ENCODE peak calls at places on chromosomes 5 and 9, in six cellular contexts. N, I, S, W, Z and B are unnamed samples.

GRCh38 chr5:56155085-56155484 is 78.0 kb downstream of the ANKRD55 start:
- DNase-seq in Z (no peak), S (no peak), N (no peak), I (no peak), W (peak; percentile 64), B (no peak)

GRCh38 chr9:80571953-80572352 is 1000.2 kb downstream of the TLE4 start:
- DNase-seq in W (no peak), I (no peak), S (no peak), N (no peak), Z (no peak), B (no peak)

GRCh38 chr5:77168187-77168883 is 42.1 kb upstream of the PDE8B start:
- DNase-seq in Z (peak; percentile 40), I (no peak), S (no peak), N (peak; percentile 33), W (no peak), B (peak; percentile 56)

GRCh38 chr5:42970636-42971559 is 69.2 kb downstream of the ANXA2R start:
- DNase-seq in N (peak; percentile 28), Z (no peak), W (no peak), I (no peak), S (no peak), B (no peak)

GRCh38 chr5:56900858-56901578 is 8.4 kb upstream of the SETD9 start:
- DNase-seq in Z (no peak), N (no peak), W (peak; percentile 20), S (peak; percentile 12), I (no peak), B (peak; percentile 37)

GRCh38 chr9:92600075-92600741 is 64.4 kb upstream of the ECM2 start:
- DNase-seq in W (no peak), S (no peak), I (no peak), N (no peak), Z (no peak), B (no peak)

GRCh38 chr5:114360362-114360761 is 1.5 kb upstream of the KCNN2 start:
- DNase-seq in S (no peak), W (no peak), I (no peak), N (no peak), Z (no peak), B (no peak)

GRCh38 chr5:130643321-130643720 is 521.7 kb downstream of the HINT1 start:
- DNase-seq in Z (no peak), S (no peak), I (no peak), W (no peak), N (no peak), B (no peak)

GRCh38 chr9:14383296-14383695 is 69.4 kb upstream of the NFIB start:
- DNase-seq in Z (peak; percentile 25), I (no peak), N (no peak), S (peak; percentile 81), W (no peak), B (peak; percentile 56)

GRCh38 chr5:39588176-39588575 is 163.4 kb upstream of the DAB2 start:
- DNase-seq in S (peak; percentile 70), Z (no peak), N (no peak), W (no peak), I (no peak), B (no peak)

GRCh38 chr5:58923355-58923754 is 340.5 kb downstream of the RAB3C start:
- DNase-seq in S (no peak), N (no peak), I (no peak), W (no peak), Z (no peak), B (no peak)

GRCh38 chr9:136906251-136906650 is 19.9 kb downstream of the TRAF2 start:
- DNase-seq in I (no peak), W (no peak), S (no peak), Z (no peak), N (no peak), B (no peak)

GRCh38 chr9:126218726-126219125 is 107.9 kb upstream of the MVB12B start:
- DNase-seq in Z (no peak), N (no peak), W (no peak), I (no peak), S (no peak), B (no peak)

GRCh38 chr5:172102913-172103629 is 85.0 kb downstream of the STK10 start:
- DNase-seq in S (no peak), I (peak; percentile 64), N (peak; percentile 43), Z (peak; percentile 57), W (no peak), B (peak; percentile 98)

GRCh38 chr9:135009711-135010362 is 77.6 kb upstream of the OLFM1 start:
- DNase-seq in N (no peak), I (no peak), W (no peak), S (no peak), Z (no peak), B (no peak)

GRCh38 chr5:169251685-169252084 is 49.3 kb downstream of the SLIT3 start:
- DNase-seq in Z (no peak), S (no peak), W (no peak), I (no peak), N (no peak), B (no peak)

GRCh38 chr5:120690621-120691407 is 226.7 kb downstream of the PRR16 start:
- DNase-seq in S (no peak), I (no peak), N (no peak), W (no peak), Z (no peak), B (no peak)

GRCh38 chr9:74824654-74825053 is 63.1 kb downstream of the TRPM6 start:
- DNase-seq in Z (no peak), W (no peak), I (no peak), S (peak; percentile 91), N (peak; percentile 51), B (peak; percentile 92)

GRCh38 chr9:33880562-33881089 is 63.7 kb downstream of the UBE2R2 start:
- DNase-seq in Z (no peak), N (no peak), W (no peak), S (no peak), I (no peak), B (peak; percentile 27)

GRCh38 chr5:68680376-68680775 is 413.4 kb upstream of the SLC30A5 start:
- DNase-seq in N (no peak), W (no peak), I (no peak), S (peak; percentile 10), Z (no peak), B (no peak)

GRCh38 chr5:117135851-117136250 is 561.2 kb upstream of the SEMA6A start:
- DNase-seq in N (no peak), Z (no peak), S (no peak), I (no peak), W (no peak), B (no peak)

GRCh38 chr9:13181652-13182051 is 97.8 kb downstream of the MPDZ start:
- DNase-seq in N (no peak), Z (no peak), I (no peak), W (no peak), S (no peak), B (no peak)

GRCh38 chr5:174454464-174454863 is 269.9 kb upstream of the MSX2 start:
- DNase-seq in N (no peak), I (no peak), Z (no peak), W (no peak), S (no peak), B (no peak)

GRCh38 chr5:50927953-50928352 is 261.5 kb downstream of the PARP8 start:
- DNase-seq in N (no peak), S (no peak), I (no peak), W (no peak), Z (no peak), B (no peak)
- H3K36me3 ChIP-seq in N (no peaks in the 10 kb centered on the region), S (no peaks in the 10 kb centered on the region), I (no peaks in the 10 kb centered on the region), W (no peaks in the 10 kb centered on the region), Z (no peaks in the 10 kb centered on the region), B (no peaks in the 10 kb centered on the region)

GRCh38 chr9:131528186-131528585 is 2.9 kb downstream of the UCK1 start:
- DNase-seq in N (no peak), W (no peak), Z (no peak), I (no peak), S (no peak), B (no peak)
- H3K36me3 ChIP-seq in N (no peaks in the 10 kb centered on the region), W (peaks cover 19% of the 10 kb centered on the region), Z (no peaks in the 10 kb centered on the region), I (peaks cover 73% of the 10 kb centered on the region), S (peaks cover 46% of the 10 kb centered on the region), B (peaks cover 30% of the 10 kb centered on the region)

GRCh38 chr9:106930477-106930876 is 67.5 kb downstream of the ZNF462 start:
- DNase-seq in S (no peak), N (peak; percentile 38), I (no peak), Z (no peak), W (no peak), B (no peak)

GRCh38 chr9:106932178-106932577 is 69.2 kb downstream of the ZNF462 start:
- DNase-seq in I (no peak), N (no peak), Z (no peak), S (no peak), W (no peak), B (no peak)

GRCh38 chr9:106927916-106928315 is 65.0 kb downstream of the ZNF462 start:
- DNase-seq in W (no peak), N (no peak), Z (no peak), I (no peak), S (no peak), B (no peak)

GRCh38 chr9:106928350-106928749 is 65.4 kb downstream of the ZNF462 start:
- DNase-seq in I (no peak), Z (no peak), W (no peak), S (no peak), N (no peak), B (no peak)

DNA sequence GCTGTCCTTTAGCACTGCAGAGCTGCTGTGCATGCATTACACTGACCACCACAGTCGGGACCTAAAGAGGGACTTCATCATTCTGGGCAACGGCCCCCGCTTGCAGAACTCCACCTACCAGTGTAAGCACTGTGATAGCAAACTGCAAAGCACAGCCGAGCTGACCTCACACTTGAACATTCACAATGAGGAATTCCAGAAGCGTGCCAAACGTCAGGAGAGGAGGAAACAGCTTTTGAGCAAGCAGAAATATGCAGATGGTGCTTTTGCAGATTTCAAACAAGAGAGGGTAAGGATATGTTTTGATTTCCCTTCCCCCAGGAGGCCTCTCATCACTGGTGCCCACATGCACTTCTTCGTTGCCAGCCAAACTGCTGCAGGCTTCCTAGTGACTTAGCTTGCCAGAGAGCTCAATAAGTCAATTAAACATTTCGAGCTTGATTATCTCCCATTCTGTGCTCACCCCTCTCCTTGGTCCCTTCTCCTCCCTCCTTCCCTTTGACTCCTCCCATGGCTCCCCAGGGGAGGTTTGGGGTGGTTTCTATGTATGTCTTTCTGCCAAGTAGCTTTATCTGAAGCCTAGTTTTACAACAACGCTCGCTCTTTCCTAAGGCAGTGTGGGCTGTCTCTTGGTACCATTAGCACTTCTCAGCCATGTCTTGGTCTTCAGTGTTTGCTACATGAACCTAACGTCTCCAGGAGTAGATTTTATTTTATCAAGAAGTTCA is 66.7 kb downstream of the ZNF462 start:
- DNase-seq in W (no peak), S (no peak), N (no peak), I (no peak), Z (no peak), B (no peak)
- H3K36me3 ChIP-seq in W (no peaks in the 10 kb centered on the region), S (no peaks in the 10 kb centered on the region), N (no peaks in the 10 kb centered on the region), I (peaks cover 88% of the 10 kb centered on the region), Z (no peaks in the 10 kb centered on the region), B (peaks cover 20% of the 10 kb centered on the region)

DNA sequence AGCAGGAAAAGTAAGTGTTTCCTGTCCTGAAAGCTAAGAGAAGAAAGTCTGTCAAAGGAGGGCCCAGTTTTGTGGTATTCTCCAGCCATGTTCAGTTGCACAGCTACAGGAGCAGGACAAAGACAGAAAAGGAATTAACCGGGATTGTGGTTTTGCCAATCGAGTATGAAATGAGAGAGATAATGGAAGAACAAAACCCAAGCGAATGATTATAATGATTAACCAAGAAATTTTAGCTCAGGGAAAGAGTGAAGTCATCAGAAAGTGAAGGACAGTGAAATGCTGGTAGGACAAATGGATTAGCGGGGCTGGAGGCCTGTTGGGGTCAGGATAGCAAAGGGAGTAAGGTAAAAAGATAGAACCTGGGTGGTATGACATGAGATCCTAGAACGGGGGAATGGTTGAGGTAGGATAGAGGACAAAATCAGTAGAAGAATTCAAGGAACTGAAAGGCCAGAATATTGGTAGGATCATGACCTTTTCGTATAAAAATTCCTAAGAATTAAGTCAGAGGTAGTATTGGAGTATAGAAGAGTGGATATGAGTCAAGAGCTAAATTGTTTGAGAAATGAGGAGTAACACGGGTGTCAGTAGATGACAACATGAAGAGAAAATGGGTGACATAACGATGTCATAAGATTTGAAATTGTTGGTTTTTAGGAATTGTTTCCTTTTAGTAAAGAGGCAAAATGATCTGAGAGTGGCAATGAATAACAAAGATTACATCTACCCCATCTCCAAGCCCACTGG is 52.8 kb downstream of the DIAPH1 start:
- DNase-seq in N (no peak), W (no peak), Z (no peak), S (no peak), I (no peak), B (no peak)
- H3K36me3 ChIP-seq in N (no peaks in the 10 kb centered on the region), W (peaks cover under 1% of the 10 kb centered on the region), Z (no peaks in the 10 kb centered on the region), S (peaks cover 66% of the 10 kb centered on the region), I (peaks cover 61% of the 10 kb centered on the region), B (peaks cover 23% of the 10 kb centered on the region)